ENCODE peak calls at places on chromosomes 11 and 22, in four cellular contexts. One of them, this sample, is unnamed.

GRCh38 chr11:1126491-1126926 is 31.2 kb upstream of the MUC5AC start:
- DNase-seq in GM12878: no peak
- DNase-seq in IMR-90: no peak
- DNase-seq in A549: no peak
- DNase-seq in this sample: peak

GRCh38 chr22:20981787-20982562 is at the start of gene LZTR1:
- DNase-seq in IMR-90: peak
- DNase-seq in GM12878: peak
- DNase-seq in A549: peak
- DNase-seq in this sample: peak

GRCh38 chr22:46377566-46378498 is 42.3 kb downstream of the TRMU start:
- DNase-seq in GM12878: no peak
- DNase-seq in IMR-90: no peak
- DNase-seq in A549: peak
- DNase-seq in this sample: no peak

GRCh38 chr11:14144905-14145304 is 182.4 kb downstream of the SPON1 start:
- DNase-seq in A549: no peak
- DNase-seq in IMR-90: no peak
- DNase-seq in GM12878: no peak
- DNase-seq in this sample: no peak

GRCh38 chr11:72568861-72569260 is 105.4 kb downstream of the PDE2A start:
- DNase-seq in IMR-90: no peak
- DNase-seq in A549: no peak
- DNase-seq in GM12878: no peak
- DNase-seq in this sample: no peak

GRCh38 chr11:119352857-119353260 is 6.4 kb upstream of the MFRP start:
- DNase-seq in GM12878: no peak
- DNase-seq in A549: no peak
- DNase-seq in IMR-90: no peak
- DNase-seq in this sample: peak

GRCh38 chr11:45653277-45653676 is 12.1 kb downstream of the CHST1 start:
- DNase-seq in A549: no peak
- DNase-seq in GM12878: no peak
- DNase-seq in IMR-90: no peak
- DNase-seq in this sample: no peak

GRCh38 chr11:82765466-82766034 is 31.9 kb upstream of the FAM181B start:
- DNase-seq in A549: no peak
- DNase-seq in GM12878: no peak
- DNase-seq in IMR-90: no peak
- DNase-seq in this sample: no peak

GRCh38 chr11:70733327-70734325 is 335.3 kb downstream of the CTTN start:
- DNase-seq in IMR-90: no peak
- DNase-seq in A549: no peak
- DNase-seq in GM12878: no peak
- DNase-seq in this sample: no peak

GRCh38 chr11:94507485-94507884 is 4.8 kb upstream of the C11orf97 start:
- DNase-seq in A549: no peak
- DNase-seq in GM12878: no peak
- DNase-seq in IMR-90: no peak
- DNase-seq in this sample: no peak

GRCh38 chr11:71115770-71116434 is 136.5 kb downstream of the SHANK2 start:
- DNase-seq in IMR-90: no peak
- DNase-seq in GM12878: no peak
- DNase-seq in A549: no peak
- DNase-seq in this sample: no peak

GRCh38 chr11:122071680-122072321 is 44.2 kb downstream of the BLID start:
- DNase-seq in GM12878: no peak
- DNase-seq in IMR-90: no peak
- DNase-seq in A549: no peak
- DNase-seq in this sample: no peak

GRCh38 chr22:17131686-17132085 is 10.5 kb upstream of the TMEM121B start:
- DNase-seq in IMR-90: no peak
- DNase-seq in A549: no peak
- DNase-seq in GM12878: no peak
- DNase-seq in this sample: no peak

GRCh38 chr11:102226702-102227101 is 90.6 kb upstream of the BIRC3 start:
- DNase-seq in GM12878: no peak
- DNase-seq in A549: no peak
- DNase-seq in IMR-90: peak
- DNase-seq in this sample: no peak

GRCh38 chr22:24703101-24703500 is 71.4 kb downstream of the PIWIL3 start:
- DNase-seq in IMR-90: peak
- DNase-seq in GM12878: no peak
- DNase-seq in A549: no peak
- DNase-seq in this sample: no peak

GRCh38 chr11:67282876-67283371 is 6.2 kb upstream of the ANKRD13D start:
- DNase-seq in IMR-90: no peak
- DNase-seq in GM12878: no peak
- DNase-seq in A549: no peak
- DNase-seq in this sample: no peak

GRCh38 chr11:67280791-67281551 is 8.1 kb upstream of the ANKRD13D start:
- DNase-seq in IMR-90: no peak
- DNase-seq in A549: no peak
- DNase-seq in GM12878: no peak
- DNase-seq in this sample: no peak

GRCh38 chr11:67281552-67282150 is 7.5 kb upstream of the ANKRD13D start:
- DNase-seq in A549: no peak
- DNase-seq in GM12878: no peak
- DNase-seq in IMR-90: no peak
- DNase-seq in this sample: no peak

GRCh38 chr11:67283490-67283963 is 5.6 kb upstream of the ANKRD13D start:
- DNase-seq in A549: no peak
- DNase-seq in GM12878: no peak
- DNase-seq in IMR-90: no peak
- DNase-seq in this sample: no peak

DNA sequence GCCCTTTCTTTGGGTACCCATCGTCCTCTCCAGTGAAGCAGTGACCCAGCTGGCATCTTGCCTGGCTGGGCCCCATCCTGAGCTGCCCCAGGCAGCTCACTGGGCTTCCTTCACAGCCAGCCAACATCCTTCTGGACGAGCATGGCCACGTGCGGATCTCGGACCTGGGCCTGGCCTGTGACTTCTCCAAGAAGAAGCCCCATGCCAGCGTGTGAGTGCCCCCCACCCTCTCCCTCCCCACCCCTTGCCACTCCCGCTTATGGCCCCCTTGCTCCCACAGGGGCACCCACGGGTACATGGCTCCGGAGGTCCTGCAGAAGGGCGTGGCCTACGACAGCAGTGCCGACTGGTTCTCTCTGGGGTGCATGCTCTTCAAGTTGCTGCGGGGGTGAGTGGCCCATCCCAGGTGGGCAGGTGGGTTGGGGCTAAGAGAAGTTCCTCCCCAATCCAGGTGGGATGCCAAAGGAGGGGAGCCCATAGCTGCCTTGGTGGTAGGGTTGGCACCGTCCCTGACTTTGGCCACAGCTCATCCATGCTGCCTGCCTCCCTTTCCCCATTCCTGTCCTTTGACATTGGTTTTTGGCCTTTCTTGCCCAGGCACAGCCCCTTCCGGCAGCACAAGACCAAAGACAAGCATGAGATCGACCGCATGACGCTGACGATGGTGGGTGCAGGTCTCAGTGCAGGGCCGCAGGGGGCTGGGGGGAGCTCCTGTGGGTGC is 6.8 kb upstream of the ANKRD13D start:
- DNase-seq in GM12878: no peak
- DNase-seq in IMR-90: no peak
- DNase-seq in A549: no peak
- DNase-seq in this sample: no peak
- TF ChIP-seq RCOR1 in GM12878: no peak
- TF ChIP-seq RCOR1 in IMR-90: no peak
- TF ChIP-seq RCOR1 in A549: no peak
- TF ChIP-seq RCOR1 in this sample: no peak

DNA sequence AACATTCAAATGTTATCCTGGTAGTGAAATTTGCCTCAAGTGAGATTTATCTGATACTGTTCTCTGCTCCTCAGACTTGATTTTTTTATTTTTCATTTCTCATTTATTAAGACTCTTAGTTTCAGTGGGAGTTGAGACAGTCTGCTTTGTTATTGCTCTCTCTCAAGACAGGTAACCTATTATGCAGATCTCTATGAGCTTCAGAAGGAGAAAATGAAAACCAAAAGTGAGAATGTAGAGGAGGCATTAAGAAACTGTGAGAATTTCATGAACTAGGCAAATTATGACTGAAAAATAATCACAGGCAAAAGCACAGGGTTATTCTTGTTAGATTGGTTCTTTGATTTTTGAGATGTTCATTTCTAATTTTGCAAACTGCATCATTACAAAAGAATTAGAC is 290.0 kb upstream of the CHORDC1 start:
- DNase-seq in GM12878: no peak
- DNase-seq in A549: no peak
- DNase-seq in IMR-90: no peak
- DNase-seq in this sample: no peak
- TF ChIP-seq RCOR1 in GM12878: no peak
- TF ChIP-seq RCOR1 in A549: no peak
- TF ChIP-seq RCOR1 in IMR-90: no peak
- TF ChIP-seq RCOR1 in this sample: no peak

GRCh38 chr22:26496456-26496855 is 12.8 kb downstream of the SRRD start:
- DNase-seq in IMR-90: no peak
- DNase-seq in GM12878: no peak
- DNase-seq in A549: no peak
- DNase-seq in this sample: no peak

GRCh38 chr22:26489447-26490036 is 5.9 kb downstream of the SRRD start:
- DNase-seq in IMR-90: no peak
- DNase-seq in A549: no peak
- DNase-seq in GM12878: no peak
- DNase-seq in this sample: no peak

GRCh38 chr22:26499188-26499703 is 13.0 kb downstream of the TFIP11 start:
- DNase-seq in IMR-90: no peak
- DNase-seq in A549: no peak
- DNase-seq in GM12878: no peak
- DNase-seq in this sample: no peak

GRCh38 chr22:26492220-26492619 is 8.5 kb downstream of the SRRD start:
- DNase-seq in GM12878: no peak
- DNase-seq in A549: no peak
- DNase-seq in IMR-90: no peak
- DNase-seq in this sample: no peak

GRCh38 chr22:26494506-26494905 is 10.8 kb downstream of the SRRD start:
- DNase-seq in A549: no peak
- DNase-seq in GM12878: no peak
- DNase-seq in IMR-90: no peak
- DNase-seq in this sample: no peak
- TF ChIP-seq RCOR1 in A549: no peak
- TF ChIP-seq RCOR1 in GM12878: no peak
- TF ChIP-seq RCOR1 in IMR-90: no peak
- TF ChIP-seq RCOR1 in this sample: no peak

DNA sequence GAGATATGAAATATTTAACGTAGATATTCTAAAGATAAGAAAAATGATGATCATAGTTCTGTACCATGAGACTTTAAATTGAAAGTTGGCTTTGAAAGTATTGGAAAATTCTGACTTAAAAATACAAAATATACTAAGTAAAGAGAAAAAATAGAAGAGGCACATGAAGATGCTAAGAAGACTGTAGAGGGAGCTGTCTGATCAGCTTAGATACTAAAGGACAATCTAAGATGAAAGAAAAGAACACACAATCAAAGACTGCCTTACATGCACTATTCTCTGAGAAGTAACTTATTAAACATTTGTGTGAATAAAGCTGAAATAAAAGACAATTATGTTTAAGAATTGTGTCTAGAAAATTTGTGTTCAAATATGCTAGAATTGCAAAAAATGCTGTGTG is 55.1 kb downstream of the RBMXL2 start:
- DNase-seq in IMR-90: peak
- DNase-seq in A549: no peak
- DNase-seq in GM12878: no peak
- DNase-seq in this sample: no peak
- TF ChIP-seq RCOR1 in IMR-90: no peak
- TF ChIP-seq RCOR1 in A549: no peak
- TF ChIP-seq RCOR1 in GM12878: no peak
- TF ChIP-seq RCOR1 in this sample: no peak

DNA sequence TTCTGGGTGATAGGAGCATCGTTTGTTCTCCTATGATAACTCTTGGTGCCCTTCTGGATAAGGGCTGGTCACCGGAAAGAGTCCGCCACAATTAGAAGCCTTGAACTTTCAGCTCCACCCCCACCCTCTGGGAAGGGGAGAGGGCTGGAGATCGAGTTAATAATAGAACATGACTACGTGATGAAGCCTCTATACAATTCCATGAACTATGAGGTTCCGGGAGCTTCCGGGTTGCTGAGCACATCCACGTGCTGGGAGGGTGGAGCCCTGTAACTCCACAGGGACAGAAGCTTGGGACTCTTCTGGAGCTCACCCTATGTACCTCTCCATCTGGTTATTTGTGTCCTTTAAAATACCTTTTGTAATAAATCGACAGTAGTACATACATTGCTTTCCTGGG is 40.3 kb downstream of the ARHGAP42 start:
- DNase-seq in IMR-90: no peak
- DNase-seq in GM12878: no peak
- DNase-seq in A549: no peak
- DNase-seq in this sample: no peak
- TF ChIP-seq RCOR1 in IMR-90: no peak
- TF ChIP-seq RCOR1 in GM12878: no peak
- TF ChIP-seq RCOR1 in A549: no peak
- TF ChIP-seq RCOR1 in this sample: no peak